ENCODE peak calls at places on chromosomes 2 and 18, in ten cellular contexts. V, Q, X, L, Z, G, N, K, B and S are unnamed samples.

GRCh38 chr2:20663196-20664070 is 3.5 kb upstream of the GDF7 start:
- DNase-seq in V (no peak), Q (no peak), X (peak; percentile 59), L (no peak), Z (no peak), G (no peak), N (no peak), K (no peak), B (no peak), S (no peak)

GRCh38 chr2:23381084-23381483 is 3.9 kb upstream of the KLHL29 start:
- DNase-seq in V (peak; percentile 49), Q (peak; percentile 79), X (no peak), L (peak; percentile 68), Z (peak; percentile 62), G (no peak), N (peak; percentile 24), K (peak; percentile 74), B (no peak), S (no peak)

GRCh38 chr2:191675807-191676667 is 1.9 kb upstream of the NABP1 start:
- DNase-seq in V (no peak), Q (no peak), X (peak; percentile 87), L (no peak), Z (peak; percentile 89), G (peak; percentile 51), N (peak; percentile 43), K (no peak), B (no peak), S (peak; percentile 16)

GRCh38 chr2:231934441-231935206 is 8.4 kb upstream of the NPPC start:
- DNase-seq in V (no peak), Q (no peak), X (no peak), L (no peak), Z (no peak), G (no peak), N (no peak), K (no peak), B (no peak), S (no peak)

GRCh38 chr2:29420484-29420883 is 305.3 kb downstream of the CLIP4 start:
- DNase-seq in V (no peak), Q (no peak), X (no peak), L (no peak), Z (no peak), G (no peak), N (no peak), K (no peak), B (no peak), S (no peak)

GRCh38 chr2:46749042-46749461 is 166.6 kb downstream of the MCFD2 start:
- DNase-seq in V (no peak), Q (peak; percentile 83), X (no peak), L (peak; percentile 80), Z (no peak), G (no peak), N (no peak), K (peak; percentile 83), B (no peak), S (no peak)

GRCh38 chr2:43269074-43269572 is 42.7 kb upstream of the ZFP36L2 start:
- DNase-seq in V (peak; percentile 78), Q (peak; percentile 19), X (peak; percentile 89), L (peak; percentile 100), Z (no peak), G (peak; percentile 53), N (peak; percentile 70), K (peak; percentile 98), B (no peak), S (no peak)

GRCh38 chr2:25337891-25338290 is 3.8 kb downstream of the DNMT3A start:
- DNase-seq in V (no peak), Q (no peak), X (peak; percentile 69), L (no peak), Z (no peak), G (no peak), N (no peak), K (no peak), B (no peak), S (no peak)

GRCh38 chr18:38028941-38029340 is 463.3 kb upstream of the CELF4 start:
- DNase-seq in V (no peak), Q (no peak), X (no peak), L (no peak), Z (no peak), G (no peak), N (no peak), K (no peak), B (no peak), S (no peak)

GRCh38 chr2:232432598-232433184 is 23.3 kb upstream of the ALPI start:
- DNase-seq in V (no peak), Q (no peak), X (peak; percentile 61), L (no peak), Z (peak; percentile 73), G (peak; percentile 17), N (no peak), K (no peak), B (peak; percentile 54), S (no peak)

GRCh38 chr18:38695559-38696270 is 1130.1 kb upstream of the CELF4 start:
- DNase-seq in V (no peak), Q (no peak), X (no peak), L (peak; percentile 63), Z (no peak), G (no peak), N (no peak), K (peak; percentile 6), B (no peak), S (no peak)

GRCh38 chr2:67999332-67999731 is 63.5 kb downstream of the C1D start:
- DNase-seq in V (no peak), Q (no peak), X (no peak), L (no peak), Z (no peak), G (no peak), N (no peak), K (no peak), B (no peak), S (no peak)

GRCh38 chr2:15919716-15920444 is 20.5 kb upstream of the MYCN start:
- DNase-seq in V (no peak), Q (no peak), X (no peak), L (no peak), Z (no peak), G (no peak), N (no peak), K (no peak), B (no peak), S (no peak)

GRCh38 chr2:105438104-105438929 is 39.5 kb upstream of the FHL2 start:
- DNase-seq in V (no peak), Q (no peak), X (no peak), L (peak; percentile 73), Z (no peak), G (peak; percentile 67), N (peak; percentile 84), K (peak; percentile 51), B (no peak), S (no peak)

GRCh38 chr18:3333056-3333720 is 71.3 kb downstream of the MYL12B start:
- DNase-seq in V (no peak), Q (no peak), X (no peak), L (peak; percentile 43), Z (no peak), G (no peak), N (no peak), K (no peak), B (no peak), S (no peak)

GRCh38 chr2:239139101-239139500 is 261.7 kb downstream of the HDAC4 start:
- DNase-seq in V (no peak), Q (no peak), X (no peak), L (no peak), Z (no peak), G (no peak), N (no peak), K (no peak), B (peak; percentile 23), S (no peak)

GRCh38 chr18:8283901-8284585 is 325.2 kb upstream of the RAB12 start:
- DNase-seq in V (no peak), Q (no peak), X (no peak), L (peak; percentile 71), Z (no peak), G (no peak), N (no peak), K (peak; percentile 78), B (no peak), S (no peak)

GRCh38 chr2:75403991-75404428 is 156.7 kb downstream of the EVA1A start:
- DNase-seq in V (no peak), Q (peak; percentile 65), X (no peak), L (peak; percentile 66), Z (peak; percentile 89), G (no peak), N (no peak), K (peak; percentile 73), B (no peak), S (no peak)

DNA sequence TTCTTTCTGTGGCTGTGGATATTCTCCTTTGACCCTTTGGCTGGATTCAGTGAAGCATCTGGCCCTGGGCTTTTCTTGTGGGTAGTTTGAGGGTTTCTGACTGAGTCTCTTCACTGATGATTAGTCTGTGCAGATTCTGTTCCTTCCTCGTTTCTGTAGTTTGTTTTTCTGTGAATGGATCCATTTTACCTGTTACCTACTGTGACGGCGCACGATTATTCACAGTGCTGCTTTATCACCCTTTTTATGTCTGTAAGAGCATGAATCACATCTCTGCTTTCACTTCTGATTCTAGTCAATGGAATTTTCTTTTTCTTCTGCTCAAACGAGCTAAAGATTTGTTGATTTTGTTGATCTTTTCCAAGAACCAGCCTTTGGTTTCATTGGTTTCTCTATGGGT is 60.8 kb downstream of the SLC66A2 start:
- DNase-seq in V (no peak), Q (no peak), X (no peak), L (no peak), Z (no peak), G (no peak), N (no peak), K (no peak), B (no peak), S (no peak)
- H3K9me3 ChIP-seq in V (peaks cover 55% of the 10 kb centered on the region), Q (peaks cover 14% of the 10 kb centered on the region), X (peaks cover 88% of the 10 kb centered on the region), L (no peaks in the 10 kb centered on the region), Z (peaks cover 67% of the 10 kb centered on the region), G (peaks cover 4% of the 10 kb centered on the region), N (peaks cover 67% of the 10 kb centered on the region), K (no peaks in the 10 kb centered on the region), B (no peaks in the 10 kb centered on the region), S (peaks cover 12% of the 10 kb centered on the region)

GRCh38 chr2:132463719-132464118 is 47.1 kb downstream of the GPR39 start:
- DNase-seq in V (no peak), Q (no peak), X (no peak), L (no peak), Z (no peak), G (no peak), N (no peak), K (no peak), B (no peak), S (no peak)
- H3K9me3 ChIP-seq in V (no peaks in the 10 kb centered on the region), Q (peaks cover 95% of the 10 kb centered on the region), X (peaks cover 50% of the 10 kb centered on the region), L (no peaks in the 10 kb centered on the region), Z (peaks cover 23% of the 10 kb centered on the region), G (no peaks in the 10 kb centered on the region), N (peaks cover 38% of the 10 kb centered on the region), K (no peaks in the 10 kb centered on the region), B (no peaks in the 10 kb centered on the region), S (no peaks in the 10 kb centered on the region)

DNA sequence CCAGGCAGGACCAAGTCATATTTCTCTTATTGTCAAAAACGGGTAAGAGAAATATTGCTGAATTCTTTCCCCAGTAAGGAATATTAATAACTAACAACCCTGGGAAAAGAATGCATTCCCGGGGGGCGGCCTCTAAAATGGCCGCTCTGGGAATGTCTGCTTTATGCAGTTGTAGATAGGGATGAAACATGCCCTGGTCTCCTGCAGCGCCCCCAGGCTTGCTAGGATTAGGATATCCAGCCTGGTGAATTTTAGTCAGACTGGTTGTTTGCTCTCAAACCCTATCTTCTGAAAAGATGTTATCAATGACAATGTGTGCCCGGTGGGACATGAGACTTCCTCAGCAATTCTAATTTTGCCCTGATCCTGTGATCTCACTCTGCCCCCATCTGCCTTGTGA is 448.1 kb downstream of the PTH2R start:
- DNase-seq in V (no peak), Q (no peak), X (no peak), L (no peak), Z (no peak), G (no peak), N (no peak), K (no peak), B (no peak), S (no peak)
- H3K9me3 ChIP-seq in V (no peaks in the 10 kb centered on the region), Q (no peaks in the 10 kb centered on the region), X (peaks cover 54% of the 10 kb centered on the region), L (no peaks in the 10 kb centered on the region), Z (no peaks in the 10 kb centered on the region), G (no peaks in the 10 kb centered on the region), N (peaks cover 34% of the 10 kb centered on the region), K (no peaks in the 10 kb centered on the region), B (no peaks in the 10 kb centered on the region), S (no peaks in the 10 kb centered on the region)

GRCh38 chr18:78352905-78353304 is 626.7 kb upstream of the SALL3 start:
- DNase-seq in V (no peak), Q (no peak), X (no peak), L (no peak), Z (peak; percentile 21), G (no peak), N (no peak), K (no peak), B (no peak), S (no peak)
- H3K9me3 ChIP-seq in V (no peaks in the 10 kb centered on the region), Q (no peaks in the 10 kb centered on the region), X (peaks cover 5% of the 10 kb centered on the region), L (no peaks in the 10 kb centered on the region), Z (no peaks in the 10 kb centered on the region), G (no peaks in the 10 kb centered on the region), N (no peaks in the 10 kb centered on the region), K (no peaks in the 10 kb centered on the region), B (no peaks in the 10 kb centered on the region), S (no peaks in the 10 kb centered on the region)